ENCODE peak calls at places on chromosome 5, in six cellular contexts. Z, U, H, R, E and J are unnamed samples.

GRCh38 chr5:100430268-100430900 is 104.8 kb upstream of the FAM174A start:
- DNase-seq in Z (peak), R (peak), H (peak), E (peak), U (peak), J (peak)

GRCh38 chr5:93427316-93427715 is 153.7 kb downstream of the NR2F1-AS1 start:
- DNase-seq in H (no peak), E (no peak), Z (no peak), U (no peak), R (no peak), J (no peak)

GRCh38 chr5:96344678-96345612 is 88.1 kb downstream of the PCSK1 start:
- DNase-seq in H (no peak), Z (peak), U (no peak), E (peak), R (peak), J (peak)

GRCh38 chr5:168365581-168366081 is 74.2 kb downstream of the WWC1 start:
- DNase-seq in U (no peak), R (peak), E (peak), Z (no peak), H (no peak), J (no peak)

GRCh38 chr5:17426104-17426739 is 71.8 kb upstream of the TAF11L2 start:
- DNase-seq in Z (no peak), E (no peak), U (no peak), R (no peak), H (no peak), J (no peak)

GRCh38 chr5:138985256-138985655 is 110.1 kb upstream of the LRRTM2 start:
- DNase-seq in Z (no peak), U (no peak), R (no peak), E (peak), H (no peak), J (no peak)

GRCh38 chr5:19891658-19892057 is 96.3 kb downstream of the CDH18 start:
- DNase-seq in Z (no peak), R (peak), H (no peak), U (no peak), E (peak), J (peak)

GRCh38 chr5:11268894-11269293 is 507.9 kb upstream of the DAP start:
- DNase-seq in R (no peak), Z (no peak), U (no peak), H (no peak), E (no peak), J (no peak)

GRCh38 chr5:57324159-57324558 is 150.3 kb downstream of the GPBP1 start:
- DNase-seq in E (peak), R (no peak), U (no peak), Z (peak), H (no peak), J (no peak)

GRCh38 chr5:96259211-96259772 is 173.8 kb downstream of the PCSK1 start:
- DNase-seq in R (peak), Z (no peak), H (no peak), E (peak), U (no peak), J (no peak)

GRCh38 chr5:168819004-168819626 is 239.9 kb upstream of the PANK3 start:
- DNase-seq in E (no peak), R (no peak), U (no peak), H (no peak), Z (no peak), J (no peak)

GRCh38 chr5:73630760-73631159 is 4.8 kb downstream of the ARHGEF28 start:
- DNase-seq in U (no peak), E (no peak), H (no peak), R (no peak), Z (no peak), J (no peak)

GRCh38 chr5:92017786-92018185 is 634.7 kb upstream of the ARRDC3 start:
- DNase-seq in U (no peak), R (peak), H (no peak), E (peak), Z (no peak), J (peak)

GRCh38 chr5:157294692-157295091 is 28.8 kb downstream of the CYFIP2 start:
- DNase-seq in H (no peak), Z (no peak), R (no peak), E (no peak), U (no peak), J (no peak)

GRCh38 chr5:54736003-54736797 is 218.6 kb downstream of the SNX18 start:
- DNase-seq in H (no peak), U (no peak), E (no peak), Z (no peak), R (no peak), J (no peak)

GRCh38 chr5:172789687-172790495 is 18.9 kb upstream of the DUSP1 start:
- DNase-seq in U (no peak), Z (no peak), E (no peak), H (no peak), R (no peak), J (no peak)

GRCh38 chr5:143229426-143229895 is 174.0 kb downstream of the NR3C1 start:
- DNase-seq in E (no peak), Z (no peak), U (peak), R (no peak), H (no peak), J (no peak)